ENCODE peak calls at places on chromosome 13, in four cellular contexts. One of them, this sample, is unnamed.

GRCh38 chr13:92984151-92984550 is 242.5 kb upstream of the GPC6 start:
- DNase-seq in mesenchymal stem cell: no peak
- DNase-seq in IMR-90: peak; percentile 56
- DNase-seq in colonic mucosa: no peak
- DNase-seq in this sample: no peak

GRCh38 chr13:30585748-30586262 is 31.9 kb upstream of the USPL1 start:
- DNase-seq in IMR-90: peak; percentile 93
- DNase-seq in colonic mucosa: no peak
- DNase-seq in mesenchymal stem cell: peak; percentile 76
- DNase-seq in this sample: no peak

GRCh38 chr13:27573265-27573664 is 47.1 kb downstream of the LNX2 start:
- DNase-seq in mesenchymal stem cell: peak; percentile 79
- DNase-seq in IMR-90: peak; percentile 75
- DNase-seq in colonic mucosa: no peak
- DNase-seq in this sample: no peak

GRCh38 chr13:61406275-61406674 is 9.4 kb downstream of the PCDH20 start:
- DNase-seq in mesenchymal stem cell: no peak
- DNase-seq in colonic mucosa: no peak
- DNase-seq in IMR-90: no peak
- DNase-seq in this sample: no peak

GRCh38 chr13:102609696-102610095 is 12.9 kb downstream of the TPP2 start:
- DNase-seq in colonic mucosa: no peak
- DNase-seq in mesenchymal stem cell: no peak
- DNase-seq in IMR-90: no peak
- DNase-seq in this sample: no peak

GRCh38 chr13:108902557-108903155 is 273.2 kb downstream of the MYO16 start:
- DNase-seq in IMR-90: no peak
- DNase-seq in colonic mucosa: no peak
- DNase-seq in mesenchymal stem cell: no peak
- DNase-seq in this sample: no peak

GRCh38 chr13:60167121-60167520 is 3.4 kb upstream of the DIAPH3 start:
- DNase-seq in IMR-90: no peak
- DNase-seq in colonic mucosa: no peak
- DNase-seq in mesenchymal stem cell: no peak
- DNase-seq in this sample: no peak

GRCh38 chr13:95588721-95589120 is 36.2 kb downstream of the CLDN10 start:
- DNase-seq in mesenchymal stem cell: no peak
- DNase-seq in colonic mucosa: no peak
- DNase-seq in IMR-90: peak; percentile 60
- DNase-seq in this sample: no peak

GRCh38 chr13:24040835-24041234 is 119.7 kb upstream of the SPATA13 start:
- DNase-seq in colonic mucosa: no peak
- DNase-seq in mesenchymal stem cell: no peak
- DNase-seq in IMR-90: no peak
- DNase-seq in this sample: no peak

GRCh38 chr13:37534181-37534580 is 64.4 kb downstream of the POSTN start:
- DNase-seq in mesenchymal stem cell: no peak
- DNase-seq in colonic mucosa: no peak
- DNase-seq in IMR-90: peak; percentile 95
- DNase-seq in this sample: no peak

GRCh38 chr13:90331974-90332373 is 1015.5 kb upstream of the MIR17HG start:
- DNase-seq in colonic mucosa: no peak
- DNase-seq in IMR-90: no peak
- DNase-seq in mesenchymal stem cell: no peak
- DNase-seq in this sample: no peak

GRCh38 chr13:77143325-77143907 is 116.5 kb upstream of the FBXL3 start:
- DNase-seq in colonic mucosa: no peak
- DNase-seq in mesenchymal stem cell: peak; percentile 7
- DNase-seq in IMR-90: peak; percentile 52
- DNase-seq in this sample: no peak

GRCh38 chr13:97574926-97575325 is 141.0 kb downstream of the RAP2A start:
- DNase-seq in colonic mucosa: peak; percentile 41
- DNase-seq in mesenchymal stem cell: peak; percentile 56
- DNase-seq in IMR-90: peak; percentile 52
- DNase-seq in this sample: no peak

DNA sequence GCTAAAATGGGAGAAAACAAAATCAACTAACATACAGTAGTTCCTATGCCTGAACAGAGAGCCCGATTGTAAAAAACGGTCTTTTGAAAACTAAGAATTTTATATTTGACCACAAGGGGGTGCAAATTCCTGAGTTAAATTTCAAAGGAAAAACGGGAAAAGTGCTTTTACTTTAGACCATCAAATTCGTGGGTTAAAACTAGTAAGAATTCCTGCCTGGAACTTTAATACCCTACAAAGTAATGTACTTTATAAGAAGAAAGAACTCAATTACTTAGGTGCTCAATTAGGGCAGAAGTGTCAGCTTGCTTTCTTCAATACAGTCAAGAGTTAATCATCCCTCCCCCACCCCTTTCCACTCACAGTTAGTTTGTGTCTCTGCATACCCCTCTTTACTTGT is 69.8 kb downstream of the KCNRG start:
- DNase-seq in mesenchymal stem cell: peak; percentile 60
- DNase-seq in IMR-90: peak; percentile 47
- DNase-seq in colonic mucosa: no peak
- DNase-seq in this sample: no peak
- H3K27ac ChIP-seq in mesenchymal stem cell: no peak overlapping the region
- H3K27ac ChIP-seq in IMR-90: peak overlapping the region; percentile 47
- H3K27ac ChIP-seq in colonic mucosa: no peak overlapping the region
- H3K27ac ChIP-seq in this sample: no peak overlapping the region

GRCh38 chr13:45042539-45042938 is 53.2 kb downstream of the GPALPP1 start:
- DNase-seq in IMR-90: no peak
- DNase-seq in colonic mucosa: no peak
- DNase-seq in mesenchymal stem cell: peak; percentile 27
- DNase-seq in this sample: no peak

GRCh38 chr13:45047394-45048328 is 58.3 kb downstream of the GPALPP1 start:
- DNase-seq in mesenchymal stem cell: peak; percentile 79
- DNase-seq in colonic mucosa: peak; percentile 81
- DNase-seq in IMR-90: peak; percentile 86
- DNase-seq in this sample: peak; percentile 73

GRCh38 chr13:45049478-45049877 is 60.1 kb downstream of the GPALPP1 start:
- DNase-seq in mesenchymal stem cell: no peak
- DNase-seq in IMR-90: no peak
- DNase-seq in colonic mucosa: no peak
- DNase-seq in this sample: no peak

GRCh38 chr13:45048890-45049407 is 59.6 kb downstream of the GPALPP1 start:
- DNase-seq in mesenchymal stem cell: no peak
- DNase-seq in IMR-90: no peak
- DNase-seq in colonic mucosa: no peak
- DNase-seq in this sample: no peak

GRCh38 chr13:45046445-45046844 is 57.1 kb downstream of the GPALPP1 start:
- DNase-seq in IMR-90: no peak
- DNase-seq in colonic mucosa: no peak
- DNase-seq in mesenchymal stem cell: no peak
- DNase-seq in this sample: no peak
- H3K4me3 ChIP-seq in IMR-90: no peak overlapping the region
- H3K4me3 ChIP-seq in colonic mucosa: peak overlapping the region; percentile 46
- H3K4me3 ChIP-seq in mesenchymal stem cell: peak overlapping the region; percentile 80
- H3K4me3 ChIP-seq in this sample: no peak overlapping the region

DNA sequence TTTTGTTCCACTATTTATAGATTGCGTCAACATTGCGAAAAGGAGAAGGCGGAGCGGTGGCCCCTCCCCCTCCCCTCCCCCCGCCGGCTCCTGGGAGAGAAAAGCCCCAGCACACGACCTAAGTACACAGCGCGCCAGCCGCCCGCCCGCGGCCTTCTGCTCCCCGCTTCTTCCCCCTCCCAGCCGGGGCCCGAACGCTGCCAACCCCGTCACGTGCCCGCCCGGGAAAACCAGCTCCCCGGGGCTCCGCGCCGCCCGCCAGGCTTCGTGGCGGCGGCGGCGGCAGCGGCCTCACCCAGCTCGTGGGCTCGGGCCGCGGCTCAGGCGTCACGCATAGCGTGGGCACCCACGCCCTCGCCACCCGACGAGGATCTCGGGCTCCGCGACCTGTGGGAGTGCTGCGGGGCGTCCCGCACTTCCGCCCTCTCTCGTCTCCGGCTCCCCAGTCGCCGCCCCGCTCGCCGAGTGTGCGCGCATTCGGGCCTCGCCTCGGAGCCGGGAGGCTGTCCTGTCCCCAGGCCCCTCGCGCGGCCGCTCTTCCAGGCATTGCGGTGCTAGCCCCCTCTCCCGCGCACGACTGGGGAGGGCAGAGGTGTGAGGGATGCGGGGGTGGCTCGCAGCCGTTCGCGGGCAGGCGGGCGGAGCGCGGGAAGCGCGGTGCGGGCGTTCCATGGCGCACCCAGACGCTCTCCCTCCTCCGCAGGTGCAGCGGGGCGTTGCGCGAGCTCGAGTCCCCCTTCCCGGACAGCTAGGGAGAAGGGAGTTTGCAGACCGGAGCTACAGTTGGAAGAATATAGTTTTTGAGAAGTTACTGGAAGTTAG is 110.5 kb downstream of the KCNRG start:
- DNase-seq in IMR-90: peak; percentile 80
- DNase-seq in mesenchymal stem cell: peak; percentile 93
- DNase-seq in colonic mucosa: peak; percentile 97
- DNase-seq in this sample: peak; percentile 96
- H3K4me1 ChIP-seq in IMR-90: peaks cover 7% of the 10 kb centered on the region
- H3K4me1 ChIP-seq in mesenchymal stem cell: peaks cover 38% of the 10 kb centered on the region
- H3K4me1 ChIP-seq in colonic mucosa: peaks cover 28% of the 10 kb centered on the region
- H3K4me1 ChIP-seq in this sample: peaks cover 47% of the 10 kb centered on the region

GRCh38 chr13:50404769-50405168 is 389.5 kb downstream of the KCNRG start:
- DNase-seq in IMR-90: no peak
- DNase-seq in colonic mucosa: no peak
- DNase-seq in mesenchymal stem cell: no peak
- DNase-seq in this sample: no peak

GRCh38 chr13:50408068-50408467 is 392.8 kb downstream of the KCNRG start:
- DNase-seq in IMR-90: no peak
- DNase-seq in mesenchymal stem cell: no peak
- DNase-seq in colonic mucosa: no peak
- DNase-seq in this sample: no peak

GRCh38 chr13:50403311-50403710 is 388.1 kb downstream of the KCNRG start:
- DNase-seq in colonic mucosa: no peak
- DNase-seq in mesenchymal stem cell: no peak
- DNase-seq in IMR-90: peak; percentile 53
- DNase-seq in this sample: no peak

GRCh38 chr13:50409186-50409585 is 393.9 kb downstream of the KCNRG start:
- DNase-seq in colonic mucosa: no peak
- DNase-seq in mesenchymal stem cell: no peak
- DNase-seq in IMR-90: no peak
- DNase-seq in this sample: no peak

DNA sequence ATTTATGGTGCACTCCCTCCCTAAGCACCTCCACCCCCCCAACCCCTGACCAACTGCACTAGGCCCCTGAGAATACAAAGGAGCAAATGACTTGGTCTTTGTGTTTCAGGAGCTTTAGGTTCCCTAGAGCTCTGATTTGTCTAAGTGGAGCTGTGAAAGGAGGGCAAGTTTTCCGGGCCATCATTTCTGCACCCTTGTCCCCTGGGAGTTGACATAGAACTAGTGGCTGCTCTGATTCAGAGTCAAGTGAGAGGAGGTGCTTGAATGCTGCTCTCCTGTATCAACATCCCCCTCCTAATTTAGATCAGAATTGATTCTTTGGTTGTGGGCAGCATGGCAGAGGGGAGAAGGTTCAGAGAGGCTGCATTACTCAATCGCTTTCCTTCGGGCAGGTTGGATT is 391.6 kb downstream of the KCNRG start:
- DNase-seq in mesenchymal stem cell: no peak
- DNase-seq in colonic mucosa: no peak
- DNase-seq in IMR-90: no peak
- DNase-seq in this sample: no peak
- H3K27ac ChIP-seq in mesenchymal stem cell: no peak overlapping the region
- H3K27ac ChIP-seq in colonic mucosa: no peak overlapping the region
- H3K27ac ChIP-seq in IMR-90: no peak overlapping the region
- H3K27ac ChIP-seq in this sample: no peak overlapping the region